ENCODE peak calls at places on chromosomes 7 and 10, in ten cellular contexts. G is HEK293T, A is GDM1, Y is AG04450, K is fibroblast of the aortic adventitia, J is activated gamma-delta T cell treated with Interleukin-2 at 50 U/mL for 16 hours, B is frontal cortex, Z is BJ, X is epithelial cell of esophagus, U is NCI-H774. S is an unnamed sample.

GRCh38 chr10:12194752-12195271 is 879 bp downstream of the NUDT5 start:
- DNase-seq in G (no peak), A (no peak), Y (no peak), K (peak; percentile 49), J (peak; percentile 16), B (no peak), Z (no peak), X (peak; percentile 44), U (no peak), S (peak; percentile 58)

GRCh38 chr10:26335574-26336093 is 102.5 kb upstream of the APBB1IP start:
- DNase-seq in G (no peak), A (no peak), Y (no peak), K (no peak), J (no peak), B (no peak), Z (no peak), X (no peak), U (no peak), S (no peak)

GRCh38 chr10:121772890-121773289 is 154.9 kb downstream of the ATE1 start:
- DNase-seq in G (no peak), A (no peak), Y (peak; percentile 16), K (peak; percentile 30), J (no peak), B (no peak), Z (no peak), X (no peak), U (no peak), S (peak; percentile 88)

GRCh38 chr7:113684165-113684564 is 234.6 kb downstream of the PPP1R3A start:
- DNase-seq in G (no peak), A (no peak), Y (no peak), K (no peak), J (no peak), B (no peak), Z (no peak), X (no peak), U (no peak), S (no peak)

GRCh38 chr7:26449175-26450165 is 157.8 kb downstream of the SNX10 start:
- DNase-seq in G (no peak), A (no peak), Y (no peak), K (peak; percentile 30), J (no peak), B (no peak), Z (no peak), X (peak; percentile 80), U (no peak), S (peak; percentile 3)

GRCh38 chr7:139944248-139944647 is 115.2 kb downstream of the TBXAS1 start:
- DNase-seq in G (no peak), A (no peak), Y (no peak), K (no peak), J (no peak), B (no peak), Z (no peak), X (no peak), U (no peak), S (no peak)

GRCh38 chr10:112565434-112566053 is 118.5 kb downstream of the VTI1A start:
- DNase-seq in G (peak; percentile 60), A (peak; percentile 45), Y (peak; percentile 32), K (peak; percentile 84), J (no peak), B (peak; percentile 12), Z (no peak), X (peak; percentile 78), U (peak; percentile 23), S (peak; percentile 77)

GRCh38 chr7:157767466-157767865 is 430.7 kb downstream of the DNAJB6 start:
- DNase-seq in G (no peak), A (no peak), Y (no peak), K (no peak), J (no peak), B (no peak), Z (no peak), X (no peak), U (no peak), S (no peak)

GRCh38 chr7:22351329-22351692 is 5.6 kb downstream of the RAPGEF5 start:
- DNase-seq in G (no peak), A (no peak), Y (no peak), K (no peak), J (no peak), B (no peak), Z (no peak), X (peak; percentile 30), U (no peak), S (no peak)

GRCh38 chr7:95919574-95919973 is 147.2 kb downstream of the DYNC1I1 start:
- DNase-seq in G (no peak), A (no peak), Y (no peak), K (no peak), J (no peak), B (no peak), Z (no peak), X (no peak), U (no peak), S (no peak)

GRCh38 chr10:121340176-121340850 is 257.9 kb downstream of the FGFR2 start:
- DNase-seq in G (no peak), A (no peak), Y (no peak), K (no peak), J (no peak), B (no peak), Z (no peak), X (no peak), U (no peak), S (no peak)

GRCh38 chr10:124012583-124012982 is 80.8 kb downstream of the CHST15 start:
- DNase-seq in G (no peak), A (no peak), Y (no peak), K (no peak), J (no peak), B (no peak), Z (no peak), X (no peak), U (no peak), S (no peak)

GRCh38 chr10:31477584-31477983 is 158.6 kb downstream of the ZEB1 start:
- DNase-seq in G (no peak), A (no peak), Y (no peak), K (peak; percentile 14), J (no peak), B (no peak), Z (no peak), X (no peak), U (no peak), S (peak; percentile 27)

GRCh38 chr10:98217793-98218192 is 50.2 kb downstream of the LOXL4 start:
- DNase-seq in G (no peak), A (no peak), Y (no peak), K (no peak), J (no peak), B (no peak), Z (no peak), X (no peak), U (no peak), S (no peak)

GRCh38 chr10:16570731-16571130 is 49.1 kb upstream of the C1QL3 start:
- DNase-seq in G (no peak), A (no peak), Y (no peak), K (no peak), J (no peak), B (no peak), Z (no peak), X (no peak), U (no peak), S (no peak)

GRCh38 chr10:11950325-11951018 is 92.1 kb downstream of the UPF2 start:
- DNase-seq in G (no peak), A (no peak), Y (no peak), K (no peak), J (no peak), B (no peak), Z (no peak), X (no peak), U (no peak), S (no peak)

GRCh38 chr7:112089551-112089950 is 116.6 kb downstream of the DOCK4 start:
- DNase-seq in G (no peak), A (no peak), Y (no peak), K (no peak), J (no peak), B (no peak), Z (no peak), X (no peak), U (no peak), S (no peak)

GRCh38 chr10:6274040-6274439 is 71.3 kb downstream of the PFKFB3 start:
- DNase-seq in G (no peak), A (no peak), Y (no peak), K (peak; percentile 52), J (no peak), B (no peak), Z (no peak), X (peak; percentile 47), U (no peak), S (peak; percentile 69)

GRCh38 chr7:110918949-110919548 is 171.9 kb upstream of the LRRN3 start:
- DNase-seq in G (no peak), A (no peak), Y (no peak), K (no peak), J (no peak), B (no peak), Z (no peak), X (no peak), U (no peak), S (no peak)

GRCh38 chr7:38630720-38631673 is at the start of gene AMPH:
- DNase-seq in G (peak; percentile 70), A (no peak), Y (peak; percentile 7), K (peak; percentile 11), J (no peak), B (peak; percentile 67), Z (peak; percentile 6), X (peak; percentile 19), U (peak; percentile 38), S (peak; percentile 28)

GRCh38 chr7:158778476-158778875 is 50.8 kb downstream of the ESYT2 start:
- DNase-seq in G (no peak), A (no peak), Y (peak; percentile 16), K (no peak), J (no peak), B (no peak), Z (no peak), X (no peak), U (no peak), S (peak; percentile 49)